ENCODE peak calls at places on chromosomes 5 and 9, in four cellular contexts. W is dorsolateral prefrontal cortex, L is A549, I is coronary artery. T is an unnamed sample.

GRCh38 chr5:140611020-140611521 is 21.9 kb downstream of the CD14 start:
- DNase-seq in W (no peak), L (no peak), I (no peak), T (no peak)

GRCh38 chr9:108477538-108478006 is 378.2 kb downstream of the ACTL7B start:
- DNase-seq in W (no peak), L (peak), I (no peak), T (no peak)

GRCh38 chr9:70802206-70802605 is 319.2 kb downstream of the TRPM3 start:
- DNase-seq in W (no peak), L (no peak), I (no peak), T (no peak)

GRCh38 chr9:96376926-96377874 is 6.3 kb downstream of the SLC35D2 start:
- DNase-seq in W (no peak), L (no peak), I (no peak), T (no peak)

GRCh38 chr5:150532161-150532560 is 24.2 kb downstream of the NDST1 start:
- DNase-seq in W (no peak), L (no peak), I (no peak), T (no peak)

GRCh38 chr9:97502222-97502983 is 937 bp downstream of the TMOD1 start:
- DNase-seq in W (no peak), L (no peak), I (no peak), T (no peak)

GRCh38 chr5:168669668-168670378 is 90.7 kb upstream of the PANK3 start:
- DNase-seq in W (no peak), L (no peak), I (no peak), T (no peak)

GRCh38 chr9:3949744-3950143 is 350.1 kb downstream of the GLIS3 start:
- DNase-seq in W (no peak), L (no peak), I (no peak), T (no peak)

GRCh38 chr5:106843812-106844416 is 826.8 kb downstream of the EFNA5 start:
- DNase-seq in W (no peak), L (peak), I (no peak), T (no peak)

GRCh38 chr9:127644943-127645342 is 32.9 kb downstream of the STXBP1 start:
- DNase-seq in W (no peak), L (no peak), I (no peak), T (no peak)

GRCh38 chr5:167592114-167592513 is 699.3 kb upstream of the WWC1 start:
- DNase-seq in W (no peak), L (peak), I (no peak), T (no peak)

GRCh38 chr5:114238771-114239313 is 123.0 kb upstream of the KCNN2 start:
- DNase-seq in W (no peak), L (no peak), I (no peak), T (no peak)

GRCh38 chr9:74551266-74551665 is 54.1 kb downstream of the RORB start:
- DNase-seq in W (no peak), L (no peak), I (no peak), T (no peak)

GRCh38 chr5:2755811-2756210 is 4.3 kb upstream of the IRX2 start:
- DNase-seq in W (no peak), L (no peak), I (peak), T (no peak)

GRCh38 chr9:37466037-37466709 is 923 bp upstream of the ZBTB5 start:
- DNase-seq in W (no peak), L (peak), I (peak), T (no peak)

GRCh38 chr5:115583474-115583873 is 18.8 kb downstream of the TICAM2 start:
- DNase-seq in W (no peak), L (no peak), I (no peak), T (no peak)

GRCh38 chr5:77425998-77426659 is 66.0 kb downstream of the WDR41 start:
- DNase-seq in W (no peak), L (peak), I (no peak), T (no peak)

GRCh38 chr9:27145143-27145542 is 36.1 kb downstream of the TEK start:
- DNase-seq in W (no peak), L (no peak), I (no peak), T (no peak)

GRCh38 chr9:6788175-6789016 is 30.6 kb downstream of the KDM4C start:
- DNase-seq in W (no peak), L (peak), I (no peak), T (no peak)

DNA sequence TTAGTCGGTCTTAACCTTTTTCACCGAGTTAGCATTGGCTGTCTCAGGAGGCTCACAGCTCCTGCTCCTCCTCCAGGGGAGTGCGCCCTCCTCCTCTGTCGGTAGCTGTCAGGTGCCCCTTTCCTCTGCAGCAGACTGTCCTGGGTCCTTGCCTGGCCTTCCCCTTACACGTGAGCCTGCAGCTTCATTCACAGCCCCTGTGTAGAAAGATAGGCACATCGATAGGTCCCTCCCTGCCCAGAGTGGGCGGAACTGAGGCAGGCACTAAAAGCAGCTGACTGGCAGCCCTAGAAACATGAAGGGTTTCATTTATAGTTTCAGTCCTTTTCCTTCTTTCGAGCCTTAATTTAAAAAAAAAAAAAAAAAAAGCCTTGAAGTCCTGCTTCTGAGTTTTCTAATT is 17.2 kb downstream of the TENT4A start:
- DNase-seq in W (no peak), L (no peak), I (no peak), T (no peak)
- H3K27ac ChIP-seq in W (peak), L (no peak), I (no peak), T (no peak)

GRCh38 chr5:132487841-132488555 is 2.6 kb downstream of the IRF1 start:
- DNase-seq in W (no peak), L (no peak), I (peak), T (no peak)
- H3K4me3 ChIP-seq in W (no peak), L (no peak), I (no peak), T (peak)

GRCh38 chr5:95870105-95870672 is 47.7 kb upstream of the GLRX start:
- DNase-seq in W (no peak), L (no peak), I (no peak), T (no peak)
- H3K27ac ChIP-seq in W (peak), L (peak), I (peak), T (peak)

GRCh38 chr9:16450578-16450977 is 419.9 kb downstream of the BNC2 start:
- DNase-seq in W (no peak), L (no peak), I (no peak), T (no peak)
- H3K4me3 ChIP-seq in W (no peak), L (no peak), I (no peak), T (no peak)

DNA sequence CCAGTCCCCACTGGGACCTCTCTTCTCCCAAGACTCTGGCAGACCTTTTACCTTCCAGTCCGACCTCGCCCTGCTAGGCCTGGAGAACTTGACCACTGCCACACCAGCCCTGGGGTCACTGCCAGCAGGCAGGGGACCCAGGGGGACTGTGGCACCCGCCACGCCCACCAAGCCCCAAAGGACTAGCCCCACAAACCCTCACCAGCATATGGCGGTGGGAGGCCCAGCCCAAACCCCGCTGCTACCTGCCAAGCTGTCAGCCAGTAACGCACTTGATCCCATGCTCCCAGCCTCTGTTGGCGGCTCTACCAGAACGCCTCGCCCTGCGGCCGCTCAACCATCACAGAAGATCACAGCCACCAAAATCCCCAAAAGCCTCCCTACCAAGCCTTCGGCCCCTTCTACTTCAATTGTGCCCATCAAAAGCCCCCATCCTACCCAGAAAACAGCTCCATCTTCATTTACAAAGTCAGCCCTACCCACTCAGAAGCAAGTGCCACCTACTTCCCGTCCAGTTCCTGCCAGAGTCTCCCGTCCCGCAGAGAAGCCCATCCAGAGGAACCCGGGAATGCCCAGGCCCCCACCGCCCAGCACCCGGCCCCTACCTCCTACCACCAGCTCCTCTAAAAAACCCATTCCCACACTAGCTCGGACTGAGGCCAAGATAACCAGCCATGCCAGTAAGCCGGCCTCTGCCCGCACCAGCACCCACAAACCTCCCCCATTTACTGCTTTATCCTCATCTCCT is 13.1 kb downstream of the COL27A1 start:
- DNase-seq in W (no peak), L (no peak), I (no peak), T (no peak)
- H3K27ac ChIP-seq in W (no peak), L (no peak), I (peak), T (peak)

GRCh38 chr9:34380511-34381315 is 4.0 kb upstream of the MYORG start:
- DNase-seq in W (peak), L (peak), I (peak), T (no peak)
- H3K4me3 ChIP-seq in W (peak), L (peak), I (peak), T (peak)

GRCh38 chr5:64489857-64490256 is 16.0 kb upstream of the RGS7BP start:
- DNase-seq in W (no peak), L (no peak), I (no peak), T (no peak)

GRCh38 chr5:64487283-64487682 is 18.5 kb upstream of the RGS7BP start:
- DNase-seq in W (no peak), L (no peak), I (no peak), T (no peak)

GRCh38 chr5:64486163-64486562 is 19.7 kb upstream of the RGS7BP start:
- DNase-seq in W (no peak), L (no peak), I (no peak), T (no peak)
- H3K27ac ChIP-seq in W (no peak), L (no peak), I (no peak), T (no peak)

GRCh38 chr9:121367651-121368510 is 2.2 kb downstream of the STOM start:
- DNase-seq in W (no peak), L (peak), I (no peak), T (no peak)
- H3K4me3 ChIP-seq in W (peak), L (peak), I (peak), T (peak)

DNA sequence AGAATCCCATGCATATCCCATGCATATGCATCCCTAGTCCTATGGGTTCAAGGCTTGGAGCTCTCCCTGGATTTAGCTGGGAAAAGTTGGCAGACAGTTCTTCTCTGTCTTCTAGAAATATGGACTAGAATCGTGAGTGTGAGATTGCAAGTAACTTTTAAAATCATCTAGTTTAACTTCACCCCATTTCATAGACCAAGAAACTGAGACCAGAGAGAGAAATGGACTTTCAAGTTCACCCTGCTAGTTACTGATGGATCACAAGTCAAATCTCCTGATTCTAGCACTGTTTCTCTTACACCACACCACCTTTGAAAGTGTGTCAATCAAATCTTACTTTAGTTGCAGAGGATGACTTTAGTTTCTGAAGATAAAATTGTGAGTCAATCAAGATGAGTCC is 13.4 kb downstream of the TGFBI start:
- DNase-seq in W (no peak), L (no peak), I (no peak), T (no peak)
- H3K27ac ChIP-seq in W (no peak), L (peak), I (no peak), T (no peak)

T was measured in thoracic aorta.